ENCODE peak calls at places on chromosomes 2 and 18, in six cellular contexts. J is uterus, N is heart left ventricle, F is AG09309, I is brain microvascular endothelial cell, Z is thyroid gland. E is an unnamed sample.

GRCh38 chr18:12645751-12646203 is 12.1 kb downstream of the SPIRE1 start:
- DNase-seq in J (peak), N (no peak), F (no peak), I (peak), Z (peak), E (no peak)

GRCh38 chr2:103401621-103402020 is 639.8 kb downstream of the TMEM182 start:
- DNase-seq in J (no peak), N (no peak), F (no peak), I (peak), Z (no peak), E (no peak)

GRCh38 chr2:48248251-48248933 is 281.6 kb upstream of the STON1 start:
- DNase-seq in J (no peak), N (no peak), F (peak), I (peak), Z (peak), E (peak)

GRCh38 chr2:30398488-30398887 is 48.6 kb upstream of the LCLAT1 start:
- DNase-seq in J (no peak), N (no peak), F (no peak), I (no peak), Z (no peak), E (no peak)

GRCh38 chr2:124875627-124876244 is 850.6 kb downstream of the CNTNAP5 start:
- DNase-seq in J (no peak), N (no peak), F (no peak), I (no peak), Z (no peak), E (no peak)

GRCh38 chr18:63705401-63705800 is 2.6 kb downstream of the SERPINB11 start:
- DNase-seq in J (no peak), N (no peak), F (no peak), I (no peak), Z (no peak), E (no peak)

GRCh38 chr18:26225022-26225693 is 1.1 kb upstream of the TAF4B start:
- DNase-seq in J (no peak), N (no peak), F (no peak), I (no peak), Z (no peak), E (no peak)

GRCh38 chr2:97693476-97693875 is 19.9 kb upstream of the ZAP70 start:
- DNase-seq in J (no peak), N (no peak), F (no peak), I (peak), Z (no peak), E (no peak)

GRCh38 chr2:173652311-173652710 is 297.6 kb downstream of the CDCA7 start:
- DNase-seq in J (no peak), N (no peak), F (peak), I (peak), Z (no peak), E (peak)

GRCh38 chr2:49616800-49617199 is 462.5 kb upstream of the FSHR start:
- DNase-seq in J (no peak), N (no peak), F (no peak), I (no peak), Z (no peak), E (no peak)

GRCh38 chr2:114714316-114714715 is 271.9 kb downstream of the DPP10 start:
- DNase-seq in J (no peak), N (no peak), F (no peak), I (no peak), Z (no peak), E (no peak)

GRCh38 chr2:220006152-220006551 is 378.7 kb downstream of the SLC4A3 start:
- DNase-seq in J (peak), N (no peak), F (peak), I (peak), Z (no peak), E (peak)

GRCh38 chr2:74522516-74522915 is 3.5 kb downstream of the DQX1 start:
- DNase-seq in J (no peak), N (no peak), F (no peak), I (no peak), Z (no peak), E (no peak)

GRCh38 chr18:9494778-9495302 is 19.5 kb downstream of the RALBP1 start:
- DNase-seq in J (no peak), N (no peak), F (no peak), I (peak), Z (no peak), E (no peak)

GRCh38 chr2:41326801-41327200 is 721.0 kb upstream of the PKDCC start:
- DNase-seq in J (no peak), N (no peak), F (no peak), I (no peak), Z (peak), E (no peak)

GRCh38 chr18:34801769-34802168 is 91.7 kb downstream of the DTNA start:
- DNase-seq in J (no peak), N (no peak), F (no peak), I (peak), Z (no peak), E (no peak)

GRCh38 chr2:226159875-226160479 is 639.6 kb downstream of the IRS1 start:
- DNase-seq in J (no peak), N (no peak), F (no peak), I (no peak), Z (no peak), E (no peak)

GRCh38 chr2:54772110-54772509 is 48.6 kb downstream of the EML6 start:
- DNase-seq in J (no peak), N (no peak), F (peak), I (no peak), Z (no peak), E (no peak)

GRCh38 chr2:54772531-54772930 is 49.1 kb downstream of the EML6 start:
- DNase-seq in J (no peak), N (no peak), F (no peak), I (peak), Z (no peak), E (no peak)

GRCh38 chr2:54775710-54776109 is 52.2 kb downstream of the EML6 start:
- DNase-seq in J (no peak), N (no peak), F (no peak), I (no peak), Z (no peak), E (no peak)

GRCh38 chr2:54773233-54773632 is 49.8 kb downstream of the EML6 start:
- DNase-seq in J (no peak), N (no peak), F (no peak), I (no peak), Z (no peak), E (no peak)

DNA sequence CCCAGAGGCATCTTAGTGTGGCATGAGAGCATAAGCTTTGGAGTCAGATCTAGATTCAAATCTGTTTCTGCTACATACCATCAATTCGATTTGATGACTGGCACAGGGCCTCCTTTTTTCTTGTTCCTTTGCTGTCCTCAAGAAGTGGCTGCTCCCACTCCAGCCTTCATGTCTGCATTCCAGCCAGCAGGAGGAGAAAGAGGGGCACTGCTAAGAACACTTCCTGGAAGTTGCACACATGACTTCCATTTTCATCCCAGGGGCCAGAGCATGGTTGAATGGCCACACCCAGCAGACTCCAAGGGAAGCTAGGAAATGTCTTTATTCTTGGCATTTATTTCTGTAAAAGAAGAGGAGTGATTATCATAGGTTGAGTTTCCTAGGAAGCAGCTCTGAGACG is 50.4 kb downstream of the EML6 start:
- DNase-seq in J (no peak), N (no peak), F (no peak), I (no peak), Z (no peak), E (no peak)
- TF ChIP-seq CTCF in J (no peak), N (no peak), F (peak), I (peak), Z (no peak), E (no peak)

DNA sequence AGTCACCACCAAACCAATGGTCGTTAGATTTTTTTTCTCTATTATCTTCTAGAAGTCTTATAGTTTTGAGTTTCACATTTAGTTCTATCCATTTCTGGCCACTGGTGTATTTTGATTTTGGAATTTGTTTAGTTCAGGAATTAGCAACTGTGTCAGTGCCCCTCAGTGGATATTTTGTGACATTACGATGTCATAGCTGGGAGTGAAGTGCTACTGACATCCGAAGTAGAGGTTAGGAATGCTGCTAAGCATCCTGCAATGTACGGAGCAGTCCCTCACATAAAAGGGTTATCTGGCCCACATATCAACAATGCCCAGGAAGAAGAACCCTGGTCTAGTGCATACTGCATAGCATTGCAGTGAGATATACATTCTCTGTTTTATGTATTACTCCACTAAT is 157.4 kb upstream of the RGPD4 start:
- DNase-seq in J (no peak), N (no peak), F (no peak), I (peak), Z (peak), E (no peak)
- TF ChIP-seq CTCF in J (no peak), N (peak), F (peak), I (peak), Z (peak), E (no peak)

DNA sequence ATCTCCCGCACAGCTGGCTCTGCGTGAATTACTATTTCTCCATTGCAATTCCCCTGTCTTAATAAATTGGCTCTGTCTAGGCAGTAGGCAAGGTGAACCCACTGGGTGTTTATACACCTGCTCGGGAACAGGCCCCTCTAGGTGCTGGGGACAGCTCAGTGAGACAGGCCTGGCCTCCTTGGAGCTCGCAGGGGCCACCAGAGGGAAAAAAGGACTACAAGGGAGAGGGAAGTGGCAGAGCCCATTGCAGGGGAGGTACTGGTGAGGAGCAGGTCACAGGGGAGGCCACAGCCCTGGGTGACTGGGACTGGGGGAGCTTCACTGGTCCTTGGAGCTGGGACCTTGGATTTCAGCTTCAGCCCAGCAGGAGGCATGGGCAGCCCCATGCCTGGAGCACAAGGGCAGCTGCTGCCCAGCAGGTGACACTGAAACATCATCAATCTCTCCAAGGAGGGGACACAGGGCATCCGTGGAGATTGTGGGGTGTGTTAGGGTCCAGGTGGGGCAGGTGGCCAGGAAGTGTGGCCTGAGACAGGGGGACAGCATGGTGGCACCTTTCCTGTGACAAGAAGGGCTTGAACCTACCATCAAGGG is 31.2 kb downstream of the NGEF start:
- DNase-seq in J (no peak), N (no peak), F (no peak), I (no peak), Z (no peak), E (no peak)
- TF ChIP-seq CTCF in J (no peak), N (no peak), F (no peak), I (peak), Z (no peak), E (no peak)

GRCh38 chr2:187655001-187655400 is 100.8 kb upstream of the TFPI start:
- DNase-seq in J (no peak), N (no peak), F (no peak), I (no peak), Z (no peak), E (no peak)

GRCh38 chr2:187656123-187656522 is 101.9 kb upstream of the TFPI start:
- DNase-seq in J (no peak), N (no peak), F (no peak), I (no peak), Z (no peak), E (no peak)

GRCh38 chr2:187654535-187654934 is 100.3 kb upstream of the TFPI start:
- DNase-seq in J (no peak), N (peak), F (no peak), I (no peak), Z (peak), E (no peak)

GRCh38 chr2:187658952-187659525 is 104.8 kb upstream of the TFPI start:
- DNase-seq in J (no peak), N (no peak), F (no peak), I (peak), Z (no peak), E (no peak)
- TF ChIP-seq CTCF in J (no peak), N (peak), F (peak), I (peak), Z (no peak), E (peak)

DNA sequence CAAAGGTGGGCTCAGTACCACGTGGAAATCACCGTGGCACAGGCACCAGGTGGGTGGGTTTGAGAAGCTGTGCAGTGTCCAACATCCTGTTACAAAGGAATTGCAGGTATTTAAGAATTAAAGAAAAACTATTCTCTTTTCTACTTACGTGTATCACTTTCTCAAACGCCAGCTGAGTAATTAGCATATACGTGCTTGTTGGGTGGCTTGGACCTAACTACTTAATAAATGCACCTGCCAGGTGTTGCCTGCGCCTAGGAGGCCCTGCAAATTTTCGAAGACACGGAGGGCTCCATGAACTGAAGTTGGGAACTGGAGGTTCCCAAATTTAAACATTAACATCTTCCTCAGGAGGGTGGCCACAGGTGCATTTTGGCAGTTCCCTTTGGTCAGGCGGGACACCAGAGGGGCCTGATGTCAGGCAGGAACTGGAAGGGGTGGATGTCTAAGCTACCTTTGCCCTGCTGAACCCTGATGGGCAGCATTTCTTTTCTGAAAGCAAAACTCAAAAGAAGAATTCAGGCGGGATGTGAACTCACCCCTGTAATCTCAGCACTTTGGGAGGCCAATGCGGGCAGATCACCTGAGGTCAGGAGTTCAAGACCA is 84.8 kb downstream of the HS6ST1 start:
- DNase-seq in J (no peak), N (no peak), F (no peak), I (no peak), Z (no peak), E (no peak)
- TF ChIP-seq CTCF in J (no peak), N (peak), F (no peak), I (no peak), Z (no peak), E (no peak)

GRCh38 chr2:27133905-27134780 is at the start of gene PREB:
- DNase-seq in J (peak), N (peak), F (peak), I (peak), Z (peak), E (peak)
- TF ChIP-seq CTCF in J (peak), N (peak), F (peak), I (peak), Z (no peak), E (peak)

DNA sequence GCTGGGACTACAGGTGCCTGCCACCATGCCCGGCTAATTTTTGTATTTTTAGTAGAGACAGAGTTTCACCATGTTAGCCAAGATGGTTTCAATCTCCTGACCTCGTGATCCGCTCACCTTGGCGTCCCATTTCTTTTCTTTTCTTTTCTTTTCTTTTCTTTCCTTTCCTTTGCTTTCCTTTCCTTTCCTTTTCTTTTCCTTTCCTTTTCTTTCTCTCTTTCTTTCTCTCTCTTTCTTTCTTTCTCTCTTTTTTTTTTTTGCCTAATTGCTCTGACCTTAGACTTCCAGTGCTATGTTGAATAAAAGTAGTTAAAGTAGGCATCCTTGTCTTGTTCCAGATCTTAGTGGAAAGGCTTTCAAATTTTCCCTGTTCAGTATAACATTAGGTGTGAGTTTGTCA is 41.0 kb upstream of the REEP1 start:
- DNase-seq in J (no peak), N (no peak), F (no peak), I (no peak), Z (no peak), E (no peak)
- TF ChIP-seq CTCF in J (no peak), N (no peak), F (no peak), I (no peak), Z (no peak), E (no peak)

E was measured in AG04449.